ENCODE peak calls at places on chromosome 10, in seven cellular contexts. One of them, this sample, is unnamed.

GRCh38 chr10:71684356-71685173 is 35.0 kb downstream of the C10orf105 start:
- DNase-seq in posterior cingulate gyrus: no peak
- DNase-seq in AG04450: no peak
- DNase-seq in anterior cingulate cortex: no peak
- DNase-seq in mesenteric fat pad: no peak
- DNase-seq in B cell: no peak
- DNase-seq in NCI-H187: no peak
- DNase-seq in this sample: peak

GRCh38 chr10:132054564-132054963 is 11.2 kb upstream of the JAKMIP3 start:
- DNase-seq in mesenteric fat pad: no peak
- DNase-seq in posterior cingulate gyrus: no peak
- DNase-seq in AG04450: no peak
- DNase-seq in anterior cingulate cortex: no peak
- DNase-seq in NCI-H187: no peak
- DNase-seq in B cell: no peak
- DNase-seq in this sample: no peak

GRCh38 chr10:77341055-77341454 is 296.6 kb downstream of the KCNMA1 start:
- DNase-seq in AG04450: no peak
- DNase-seq in posterior cingulate gyrus: no peak
- DNase-seq in B cell: no peak
- DNase-seq in anterior cingulate cortex: no peak
- DNase-seq in NCI-H187: no peak
- DNase-seq in mesenteric fat pad: no peak
- DNase-seq in this sample: no peak

GRCh38 chr10:5466451-5466996 is 32.8 kb downstream of the CALML5 start:
- DNase-seq in mesenteric fat pad: no peak
- DNase-seq in NCI-H187: peak
- DNase-seq in anterior cingulate cortex: no peak
- DNase-seq in B cell: no peak
- DNase-seq in posterior cingulate gyrus: no peak
- DNase-seq in AG04450: peak
- DNase-seq in this sample: no peak

GRCh38 chr10:76329891-76330575 is 898.6 kb downstream of the LRMDA start:
- DNase-seq in AG04450: no peak
- DNase-seq in NCI-H187: no peak
- DNase-seq in B cell: no peak
- DNase-seq in posterior cingulate gyrus: no peak
- DNase-seq in anterior cingulate cortex: no peak
- DNase-seq in mesenteric fat pad: no peak
- DNase-seq in this sample: no peak

GRCh38 chr10:71777213-71777985 is 4.1 kb upstream of the VSIR start:
- DNase-seq in B cell: no peak
- DNase-seq in mesenteric fat pad: no peak
- DNase-seq in AG04450: no peak
- DNase-seq in anterior cingulate cortex: no peak
- DNase-seq in NCI-H187: no peak
- DNase-seq in posterior cingulate gyrus: no peak
- DNase-seq in this sample: no peak

GRCh38 chr10:125002423-125003145 is 60.7 kb downstream of the ZRANB1 start:
- DNase-seq in AG04450: no peak
- DNase-seq in mesenteric fat pad: peak
- DNase-seq in B cell: peak
- DNase-seq in NCI-H187: no peak
- DNase-seq in posterior cingulate gyrus: no peak
- DNase-seq in anterior cingulate cortex: no peak
- DNase-seq in this sample: peak

GRCh38 chr10:109783286-109783685 is 140.0 kb downstream of the XPNPEP1 start:
- DNase-seq in B cell: no peak
- DNase-seq in posterior cingulate gyrus: no peak
- DNase-seq in NCI-H187: no peak
- DNase-seq in AG04450: no peak
- DNase-seq in anterior cingulate cortex: no peak
- DNase-seq in mesenteric fat pad: no peak
- DNase-seq in this sample: no peak

GRCh38 chr10:34681933-34682332 is 133.2 kb downstream of the PARD3 start:
- DNase-seq in posterior cingulate gyrus: no peak
- DNase-seq in anterior cingulate cortex: no peak
- DNase-seq in NCI-H187: no peak
- DNase-seq in mesenteric fat pad: no peak
- DNase-seq in B cell: no peak
- DNase-seq in AG04450: no peak
- DNase-seq in this sample: no peak

GRCh38 chr10:110349826-110350225 is 45.1 kb upstream of the SMNDC1 start:
- DNase-seq in NCI-H187: no peak
- DNase-seq in AG04450: no peak
- DNase-seq in posterior cingulate gyrus: no peak
- DNase-seq in B cell: no peak
- DNase-seq in anterior cingulate cortex: no peak
- DNase-seq in mesenteric fat pad: peak
- DNase-seq in this sample: no peak

GRCh38 chr10:100637785-100638184 is 102.0 kb downstream of the HIF1AN start:
- DNase-seq in B cell: no peak
- DNase-seq in AG04450: no peak
- DNase-seq in NCI-H187: no peak
- DNase-seq in mesenteric fat pad: no peak
- DNase-seq in anterior cingulate cortex: no peak
- DNase-seq in posterior cingulate gyrus: no peak
- DNase-seq in this sample: no peak

GRCh38 chr10:61313460-61313859 is 139.7 kb downstream of the TMEM26 start:
- DNase-seq in anterior cingulate cortex: no peak
- DNase-seq in posterior cingulate gyrus: no peak
- DNase-seq in mesenteric fat pad: no peak
- DNase-seq in B cell: no peak
- DNase-seq in NCI-H187: no peak
- DNase-seq in AG04450: no peak
- DNase-seq in this sample: no peak

GRCh38 chr10:126199221-126199998 is 188.9 kb downstream of the ADAM12 start:
- DNase-seq in B cell: no peak
- DNase-seq in posterior cingulate gyrus: no peak
- DNase-seq in mesenteric fat pad: no peak
- DNase-seq in NCI-H187: no peak
- DNase-seq in anterior cingulate cortex: no peak
- DNase-seq in AG04450: peak
- DNase-seq in this sample: no peak

GRCh38 chr10:78779339-78779955 is 289.3 kb upstream of the ZMIZ1 start:
- DNase-seq in mesenteric fat pad: peak
- DNase-seq in NCI-H187: no peak
- DNase-seq in anterior cingulate cortex: no peak
- DNase-seq in B cell: no peak
- DNase-seq in posterior cingulate gyrus: no peak
- DNase-seq in AG04450: no peak
- DNase-seq in this sample: no peak

GRCh38 chr10:116636385-116636784 is 15.6 kb downstream of the PNLIPRP2 start:
- DNase-seq in AG04450: no peak
- DNase-seq in mesenteric fat pad: no peak
- DNase-seq in anterior cingulate cortex: no peak
- DNase-seq in NCI-H187: no peak
- DNase-seq in B cell: no peak
- DNase-seq in posterior cingulate gyrus: no peak
- DNase-seq in this sample: no peak

GRCh38 chr10:112143420-112143819 is 40.1 kb downstream of the GPAM start:
- DNase-seq in anterior cingulate cortex: no peak
- DNase-seq in NCI-H187: no peak
- DNase-seq in posterior cingulate gyrus: no peak
- DNase-seq in mesenteric fat pad: no peak
- DNase-seq in B cell: no peak
- DNase-seq in AG04450: no peak
- DNase-seq in this sample: no peak

GRCh38 chr10:85145966-85146365 is 817.6 kb downstream of the CCSER2 start:
- DNase-seq in B cell: no peak
- DNase-seq in NCI-H187: no peak
- DNase-seq in mesenteric fat pad: no peak
- DNase-seq in posterior cingulate gyrus: no peak
- DNase-seq in AG04450: no peak
- DNase-seq in anterior cingulate cortex: no peak
- DNase-seq in this sample: no peak

GRCh38 chr10:68330852-68331454 is 911 bp upstream of the HNRNPH3 start:
- DNase-seq in posterior cingulate gyrus: peak
- DNase-seq in anterior cingulate cortex: peak
- DNase-seq in NCI-H187: no peak
- DNase-seq in AG04450: no peak
- DNase-seq in B cell: no peak
- DNase-seq in mesenteric fat pad: no peak
- DNase-seq in this sample: peak

GRCh38 chr10:62071846-62072281 is 170.4 kb downstream of the ARID5B start:
- DNase-seq in B cell: no peak
- DNase-seq in anterior cingulate cortex: no peak
- DNase-seq in NCI-H187: no peak
- DNase-seq in AG04450: no peak
- DNase-seq in mesenteric fat pad: no peak
- DNase-seq in posterior cingulate gyrus: no peak
- DNase-seq in this sample: no peak

GRCh38 chr10:96463562-96463961 is 50.2 kb downstream of the TLL2 start:
- DNase-seq in posterior cingulate gyrus: no peak
- DNase-seq in mesenteric fat pad: no peak
- DNase-seq in NCI-H187: no peak
- DNase-seq in AG04450: no peak
- DNase-seq in B cell: no peak
- DNase-seq in anterior cingulate cortex: no peak
- DNase-seq in this sample: no peak

GRCh38 chr10:25501912-25502311 is 327.1 kb downstream of the GPR158 start:
- DNase-seq in mesenteric fat pad: no peak
- DNase-seq in AG04450: no peak
- DNase-seq in NCI-H187: no peak
- DNase-seq in posterior cingulate gyrus: no peak
- DNase-seq in B cell: no peak
- DNase-seq in anterior cingulate cortex: no peak
- DNase-seq in this sample: no peak

GRCh38 chr10:124511205-124512039 is 49.8 kb downstream of the LHPP start:
- DNase-seq in posterior cingulate gyrus: no peak
- DNase-seq in NCI-H187: no peak
- DNase-seq in B cell: no peak
- DNase-seq in anterior cingulate cortex: no peak
- DNase-seq in AG04450: no peak
- DNase-seq in mesenteric fat pad: no peak
- DNase-seq in this sample: no peak

GRCh38 chr10:111109506-111110242 is 32.8 kb downstream of the ADRA2A start:
- DNase-seq in mesenteric fat pad: no peak
- DNase-seq in NCI-H187: no peak
- DNase-seq in AG04450: no peak
- DNase-seq in B cell: no peak
- DNase-seq in anterior cingulate cortex: no peak
- DNase-seq in posterior cingulate gyrus: no peak
- DNase-seq in this sample: no peak

GRCh38 chr10:101839421-101840063 is 4.1 kb downstream of the KCNIP2 start:
- DNase-seq in posterior cingulate gyrus: no peak
- DNase-seq in mesenteric fat pad: peak
- DNase-seq in anterior cingulate cortex: peak
- DNase-seq in AG04450: no peak
- DNase-seq in NCI-H187: no peak
- DNase-seq in B cell: peak
- DNase-seq in this sample: peak

GRCh38 chr10:51139176-51139575 is 64.9 kb downstream of the PRKG1 start:
- DNase-seq in mesenteric fat pad: no peak
- DNase-seq in posterior cingulate gyrus: no peak
- DNase-seq in B cell: no peak
- DNase-seq in NCI-H187: no peak
- DNase-seq in anterior cingulate cortex: no peak
- DNase-seq in AG04450: no peak
- DNase-seq in this sample: no peak

GRCh38 chr10:31059323-31059722 is 27.7 kb upstream of the ZNF438 start:
- DNase-seq in B cell: no peak
- DNase-seq in NCI-H187: no peak
- DNase-seq in AG04450: no peak
- DNase-seq in posterior cingulate gyrus: no peak
- DNase-seq in anterior cingulate cortex: no peak
- DNase-seq in mesenteric fat pad: no peak
- DNase-seq in this sample: no peak

GRCh38 chr10:34305189-34305588 is 509.9 kb downstream of the PARD3 start:
- DNase-seq in AG04450: no peak
- DNase-seq in NCI-H187: no peak
- DNase-seq in anterior cingulate cortex: no peak
- DNase-seq in posterior cingulate gyrus: no peak
- DNase-seq in B cell: no peak
- DNase-seq in mesenteric fat pad: no peak
- DNase-seq in this sample: no peak

GRCh38 chr10:7408003-7408493 is 2.8 kb downstream of the SFMBT2 start:
- DNase-seq in anterior cingulate cortex: no peak
- DNase-seq in B cell: peak
- DNase-seq in AG04450: no peak
- DNase-seq in NCI-H187: no peak
- DNase-seq in mesenteric fat pad: no peak
- DNase-seq in posterior cingulate gyrus: peak
- DNase-seq in this sample: peak

GRCh38 chr10:62843591-62843990 is 27.4 kb upstream of the EGR2 start:
- DNase-seq in mesenteric fat pad: no peak
- DNase-seq in B cell: no peak
- DNase-seq in anterior cingulate cortex: no peak
- DNase-seq in posterior cingulate gyrus: no peak
- DNase-seq in NCI-H187: no peak
- DNase-seq in AG04450: no peak
- DNase-seq in this sample: no peak

GRCh38 chr10:117131390-117132327 is 6.4 kb downstream of the VAX1 start:
- DNase-seq in AG04450: no peak
- DNase-seq in anterior cingulate cortex: no peak
- DNase-seq in B cell: peak
- DNase-seq in NCI-H187: no peak
- DNase-seq in posterior cingulate gyrus: no peak
- DNase-seq in mesenteric fat pad: no peak
- DNase-seq in this sample: no peak

GRCh38 chr10:12984165-12984747 is 17.3 kb downstream of the CCDC3 start:
- DNase-seq in NCI-H187: no peak
- DNase-seq in anterior cingulate cortex: no peak
- DNase-seq in posterior cingulate gyrus: no peak
- DNase-seq in AG04450: no peak
- DNase-seq in mesenteric fat pad: no peak
- DNase-seq in B cell: no peak
- DNase-seq in this sample: no peak

GRCh38 chr10:71285180-71285545 is 33.9 kb upstream of the SLC29A3 start:
- DNase-seq in anterior cingulate cortex: peak
- DNase-seq in B cell: peak
- DNase-seq in AG04450: no peak
- DNase-seq in mesenteric fat pad: no peak
- DNase-seq in posterior cingulate gyrus: peak
- DNase-seq in NCI-H187: no peak
- DNase-seq in this sample: peak

GRCh38 chr10:29253096-29254029 is 35.5 kb upstream of the LYZL1 start:
- DNase-seq in NCI-H187: no peak
- DNase-seq in posterior cingulate gyrus: no peak
- DNase-seq in anterior cingulate cortex: no peak
- DNase-seq in B cell: no peak
- DNase-seq in mesenteric fat pad: no peak
- DNase-seq in AG04450: no peak
- DNase-seq in this sample: no peak

GRCh38 chr10:86693721-86694369 is 25.5 kb downstream of the LDB3 start:
- DNase-seq in NCI-H187: no peak
- DNase-seq in anterior cingulate cortex: no peak
- DNase-seq in posterior cingulate gyrus: no peak
- DNase-seq in mesenteric fat pad: no peak
- DNase-seq in AG04450: no peak
- DNase-seq in B cell: no peak
- DNase-seq in this sample: peak

GRCh38 chr10:20933705-20934104 is 36.6 kb upstream of the NEBL start:
- DNase-seq in anterior cingulate cortex: no peak
- DNase-seq in posterior cingulate gyrus: no peak
- DNase-seq in AG04450: no peak
- DNase-seq in B cell: no peak
- DNase-seq in NCI-H187: no peak
- DNase-seq in mesenteric fat pad: no peak
- DNase-seq in this sample: no peak

GRCh38 chr10:91614254-91614624 is 18.6 kb downstream of the PPP1R3C start:
- DNase-seq in AG04450: peak
- DNase-seq in posterior cingulate gyrus: no peak
- DNase-seq in B cell: no peak
- DNase-seq in anterior cingulate cortex: no peak
- DNase-seq in NCI-H187: no peak
- DNase-seq in mesenteric fat pad: no peak
- DNase-seq in this sample: no peak

GRCh38 chr10:86684305-86684704 is 16.0 kb downstream of the LDB3 start:
- DNase-seq in mesenteric fat pad: no peak
- DNase-seq in B cell: no peak
- DNase-seq in NCI-H187: no peak
- DNase-seq in anterior cingulate cortex: peak
- DNase-seq in posterior cingulate gyrus: no peak
- DNase-seq in AG04450: no peak
- DNase-seq in this sample: no peak